ENCODE peak calls at places on chromosomes 5 and 9, in five cellular contexts. W is T-helper 9 cell, S is hippocampal formation, B is BE2C, Q is HepG2. M is an unnamed sample.

GRCh38 chr9:16450578-16450977 is 419.9 kb downstream of the BNC2 start:
- DNase-seq in W (no peak), S (no peak), B (peak; percentile 72), Q (no peak), M (no peak)

GRCh38 chr9:135916998-135917397 is 9.7 kb upstream of the CAMSAP1 start:
- DNase-seq in W (no peak), S (no peak), B (no peak), Q (no peak), M (no peak)

GRCh38 chr5:149153193-149153750 is 12.0 kb downstream of the ABLIM3 start:
- DNase-seq in W (no peak), S (no peak), B (no peak), Q (no peak), M (no peak)

GRCh38 chr9:117286245-117286644 is 128.6 kb downstream of the ASTN2 start:
- DNase-seq in W (no peak), S (no peak), B (peak; percentile 18), Q (no peak), M (no peak)

GRCh38 chr5:10539685-10539998 is 24.2 kb upstream of the ANKRD33B start:
- DNase-seq in W (no peak), S (no peak), B (no peak), Q (no peak), M (no peak)

GRCh38 chr5:142246263-142246662 is 78.6 kb downstream of the SPRY4 start:
- DNase-seq in W (no peak), S (no peak), B (no peak), Q (peak; percentile 25), M (no peak)

GRCh38 chr9:91847576-91847975 is 102.5 kb downstream of the ROR2 start:
- DNase-seq in W (no peak), S (peak; percentile 17), B (peak; percentile 42), Q (no peak), M (no peak)

GRCh38 chr9:5897851-5898250 is 7.2 kb downstream of the MLANA start:
- DNase-seq in W (no peak), S (no peak), B (no peak), Q (no peak), M (no peak)

GRCh38 chr5:176781638-176782570 is 28.5 kb upstream of the UNC5A start:
- DNase-seq in W (no peak), S (no peak), B (no peak), Q (no peak), M (no peak)

GRCh38 chr9:121133104-121133816 is 58.5 kb downstream of the CNTRL start:
- DNase-seq in W (peak; percentile 56), S (no peak), B (no peak), Q (peak; percentile 77), M (peak; percentile 58)

GRCh38 chr5:177362102-177362868 is 4.6 kb downstream of the RGS14 start:
- DNase-seq in W (peak; percentile 42), S (no peak), B (no peak), Q (no peak), M (no peak)

GRCh38 chr9:128927731-128928411 is 7.1 kb downstream of the PHYHD1 start:
- DNase-seq in W (peak; percentile 35), S (peak; percentile 26), B (peak; percentile 72), Q (no peak), M (peak; percentile 50)

GRCh38 chr9:24090566-24090965 is 264.5 kb upstream of the ELAVL2 start:
- DNase-seq in W (no peak), S (no peak), B (no peak), Q (no peak), M (no peak)

GRCh38 chr5:172311026-172311425 is 27.5 kb upstream of the UBTD2 start:
- DNase-seq in W (no peak), S (no peak), B (no peak), Q (no peak), M (no peak)

GRCh38 chr9:79057576-79057975 is 514.2 kb upstream of the TLE4 start:
- DNase-seq in W (no peak), S (no peak), B (no peak), Q (no peak), M (no peak)

GRCh38 chr9:4224181-4224580 is 75.7 kb downstream of the GLIS3 start:
- DNase-seq in W (no peak), S (no peak), B (no peak), Q (no peak), M (no peak)

GRCh38 chr9:133495327-133496293 is 16.7 kb upstream of the SLC2A6 start:
- DNase-seq in W (no peak), S (no peak), B (no peak), Q (no peak), M (no peak)

GRCh38 chr5:77294212-77294611 is 83.7 kb downstream of the PDE8B start:
- DNase-seq in W (no peak), S (no peak), B (no peak), Q (no peak), M (no peak)

GRCh38 chr9:16869961-16870605 is 387 bp downstream of the BNC2 start:
- DNase-seq in W (no peak), S (no peak), B (peak; percentile 20), Q (no peak), M (no peak)

GRCh38 chr5:126389179-126389578 is 34.0 kb upstream of the GRAMD2B start:
- DNase-seq in W (no peak), S (no peak), B (no peak), Q (no peak), M (no peak)